ENCODE peak calls at places on chromosomes 6 and 20, in nine cellular contexts. One of them, this sample, is unnamed.
A peak's percentile ranks its signal among the peaks of the same experiment; 100 is the strongest.

GRCh38 chr6:106547556-106547955 is 81.7 kb downstream of the RTN4IP1 start:
- DNase-seq in stomach: no peak
- DNase-seq in K562: no peak
- DNase-seq in CD8-positive, alpha-beta T cell: no peak
- DNase-seq in left ventricle myocardium inferior: no peak
- DNase-seq in right lobe of liver: no peak
- DNase-seq in thoracic aorta: no peak
- DNase-seq in AG04450: no peak
- DNase-seq in testis: no peak
- DNase-seq in this sample: no peak

GRCh38 chr6:45959534-45960195 is 56.0 kb downstream of the CLIC5 start:
- DNase-seq in stomach: no peak
- DNase-seq in K562: no peak
- DNase-seq in CD8-positive, alpha-beta T cell: no peak
- DNase-seq in left ventricle myocardium inferior: no peak
- DNase-seq in right lobe of liver: no peak
- DNase-seq in thoracic aorta: no peak
- DNase-seq in AG04450: no peak
- DNase-seq in testis: no peak
- DNase-seq in this sample: no peak

GRCh38 chr6:33118525-33119123 is 42.8 kb downstream of the HLA-DPB1 start:
- DNase-seq in stomach: no peak
- DNase-seq in K562: peak; percentile 56
- DNase-seq in CD8-positive, alpha-beta T cell: no peak
- DNase-seq in left ventricle myocardium inferior: no peak
- DNase-seq in right lobe of liver: no peak
- DNase-seq in thoracic aorta: no peak
- DNase-seq in AG04450: peak; percentile 8
- DNase-seq in testis: no peak
- DNase-seq in this sample: no peak

GRCh38 chr6:129493396-129493902 is 216.5 kb downstream of the ARHGAP18 start:
- DNase-seq in stomach: no peak
- DNase-seq in K562: no peak
- DNase-seq in CD8-positive, alpha-beta T cell: no peak
- DNase-seq in left ventricle myocardium inferior: no peak
- DNase-seq in right lobe of liver: no peak
- DNase-seq in thoracic aorta: no peak
- DNase-seq in AG04450: no peak
- DNase-seq in testis: no peak
- DNase-seq in this sample: no peak

GRCh38 chr6:169933839-169934698 is 182.6 kb downstream of the ERMARD start:
- DNase-seq in stomach: peak; percentile 95
- DNase-seq in K562: no peak
- DNase-seq in CD8-positive, alpha-beta T cell: no peak
- DNase-seq in left ventricle myocardium inferior: peak; percentile 60
- DNase-seq in right lobe of liver: peak; percentile 91
- DNase-seq in thoracic aorta: no peak
- DNase-seq in AG04450: no peak
- DNase-seq in testis: peak; percentile 53
- DNase-seq in this sample: no peak

GRCh38 chr6:42260972-42261371 is 43.3 kb upstream of the MRPS10 start:
- DNase-seq in stomach: no peak
- DNase-seq in K562: peak; percentile 80
- DNase-seq in CD8-positive, alpha-beta T cell: no peak
- DNase-seq in left ventricle myocardium inferior: no peak
- DNase-seq in right lobe of liver: no peak
- DNase-seq in thoracic aorta: no peak
- DNase-seq in AG04450: no peak
- DNase-seq in testis: peak; percentile 70
- DNase-seq in this sample: no peak

GRCh38 chr20:62433655-62434054 is 6.3 kb upstream of the RBBP8NL start:
- DNase-seq in stomach: peak; percentile 76
- DNase-seq in K562: no peak
- DNase-seq in CD8-positive, alpha-beta T cell: no peak
- DNase-seq in left ventricle myocardium inferior: peak; percentile 44
- DNase-seq in right lobe of liver: no peak
- DNase-seq in thoracic aorta: no peak
- DNase-seq in AG04450: no peak
- DNase-seq in testis: peak; percentile 41
- DNase-seq in this sample: no peak

GRCh38 chr20:10651227-10651990 is 22.4 kb downstream of the JAG1 start:
- DNase-seq in stomach: no peak
- DNase-seq in K562: no peak
- DNase-seq in CD8-positive, alpha-beta T cell: no peak
- DNase-seq in left ventricle myocardium inferior: no peak
- DNase-seq in right lobe of liver: no peak
- DNase-seq in thoracic aorta: no peak
- DNase-seq in AG04450: no peak
- DNase-seq in testis: peak; percentile 65
- DNase-seq in this sample: no peak

GRCh38 chr6:36547646-36548400 is 544 bp upstream of the STK38 start:
- DNase-seq in stomach: no peak
- DNase-seq in K562: no peak
- DNase-seq in CD8-positive, alpha-beta T cell: no peak
- DNase-seq in left ventricle myocardium inferior: no peak
- DNase-seq in right lobe of liver: no peak
- DNase-seq in thoracic aorta: no peak
- DNase-seq in AG04450: no peak
- DNase-seq in testis: no peak
- DNase-seq in this sample: no peak

GRCh38 chr6:135163440-135163738 is 17.7 kb upstream of the MYB start:
- DNase-seq in stomach: no peak
- DNase-seq in K562: no peak
- DNase-seq in CD8-positive, alpha-beta T cell: peak; percentile 8
- DNase-seq in left ventricle myocardium inferior: no peak
- DNase-seq in right lobe of liver: no peak
- DNase-seq in thoracic aorta: no peak
- DNase-seq in AG04450: no peak
- DNase-seq in testis: no peak
- DNase-seq in this sample: no peak

GRCh38 chr6:105359419-105360366 is 43.2 kb downstream of the PREP start:
- DNase-seq in stomach: no peak
- DNase-seq in K562: peak; percentile 18
- DNase-seq in CD8-positive, alpha-beta T cell: no peak
- DNase-seq in left ventricle myocardium inferior: no peak
- DNase-seq in right lobe of liver: no peak
- DNase-seq in thoracic aorta: no peak
- DNase-seq in AG04450: peak; percentile 81
- DNase-seq in testis: no peak
- DNase-seq in this sample: no peak

GRCh38 chr20:21516180-21516567 is 2.3 kb upstream of the NKX2-2 start:
- DNase-seq in stomach: no peak
- DNase-seq in K562: no peak
- DNase-seq in CD8-positive, alpha-beta T cell: no peak
- DNase-seq in left ventricle myocardium inferior: no peak
- DNase-seq in right lobe of liver: no peak
- DNase-seq in thoracic aorta: no peak
- DNase-seq in AG04450: no peak
- DNase-seq in testis: no peak
- DNase-seq in this sample: no peak

GRCh38 chr20:21519136-21519584 is 5.3 kb upstream of the NKX2-2 start:
- DNase-seq in stomach: no peak
- DNase-seq in K562: no peak
- DNase-seq in CD8-positive, alpha-beta T cell: no peak
- DNase-seq in left ventricle myocardium inferior: no peak
- DNase-seq in right lobe of liver: no peak
- DNase-seq in thoracic aorta: no peak
- DNase-seq in AG04450: no peak
- DNase-seq in testis: no peak
- DNase-seq in this sample: no peak

GRCh38 chr20:21517566-21518277 is 3.9 kb upstream of the NKX2-2 start:
- DNase-seq in stomach: no peak
- DNase-seq in K562: no peak
- DNase-seq in CD8-positive, alpha-beta T cell: no peak
- DNase-seq in left ventricle myocardium inferior: no peak
- DNase-seq in right lobe of liver: no peak
- DNase-seq in thoracic aorta: no peak
- DNase-seq in AG04450: no peak
- DNase-seq in testis: no peak
- DNase-seq in this sample: no peak

GRCh38 chr20:21516861-21517565 is 3.1 kb upstream of the NKX2-2 start:
- DNase-seq in stomach: no peak
- DNase-seq in K562: no peak
- DNase-seq in CD8-positive, alpha-beta T cell: no peak
- DNase-seq in left ventricle myocardium inferior: no peak
- DNase-seq in right lobe of liver: no peak
- DNase-seq in thoracic aorta: no peak
- DNase-seq in AG04450: no peak
- DNase-seq in testis: no peak
- DNase-seq in this sample: no peak

GRCh38 chr20:21518292-21518991 is 4.6 kb upstream of the NKX2-2 start:
- DNase-seq in stomach: no peak
- DNase-seq in K562: no peak
- DNase-seq in CD8-positive, alpha-beta T cell: no peak
- DNase-seq in left ventricle myocardium inferior: no peak
- DNase-seq in right lobe of liver: no peak
- DNase-seq in thoracic aorta: no peak
- DNase-seq in AG04450: no peak
- DNase-seq in testis: no peak
- DNase-seq in this sample: peak; percentile 77
- H3K27me3 ChIP-seq in stomach: peaks cover 60% of the 10 kb centered on the region
- H3K27me3 ChIP-seq in K562: peaks cover 33% of the 10 kb centered on the region
- H3K27me3 ChIP-seq in CD8-positive, alpha-beta T cell: peaks cover 38% of the 10 kb centered on the region
- H3K27me3 ChIP-seq in left ventricle myocardium inferior: peaks cover 100% of the 10 kb centered on the region
- H3K27me3 ChIP-seq in right lobe of liver: peaks cover 7% of the 10 kb centered on the region
- H3K27me3 ChIP-seq in thoracic aorta: no peaks in the 10 kb centered on the region
- H3K27me3 ChIP-seq in AG04450: peaks cover 88% of the 10 kb centered on the region
- H3K27me3 ChIP-seq in testis: peaks cover 4% of the 10 kb centered on the region
- H3K27me3 ChIP-seq in this sample: peaks cover 100% of the 10 kb centered on the region

GRCh38 chr6:5580736-5581568 is 319.6 kb downstream of the FARS2 start:
- DNase-seq in stomach: no peak
- DNase-seq in K562: no peak
- DNase-seq in CD8-positive, alpha-beta T cell: no peak
- DNase-seq in left ventricle myocardium inferior: no peak
- DNase-seq in right lobe of liver: no peak
- DNase-seq in thoracic aorta: no peak
- DNase-seq in AG04450: no peak
- DNase-seq in testis: no peak
- DNase-seq in this sample: no peak
- H3K27ac ChIP-seq in stomach: no peak overlapping the region
- H3K27ac ChIP-seq in K562: no peak overlapping the region
- H3K27ac ChIP-seq in CD8-positive, alpha-beta T cell: no peak overlapping the region
- H3K27ac ChIP-seq in left ventricle myocardium inferior: no peak overlapping the region
- H3K27ac ChIP-seq in right lobe of liver: no peak overlapping the region
- H3K27ac ChIP-seq in thoracic aorta: no peak overlapping the region
- H3K27ac ChIP-seq in AG04450: peak overlapping the region; percentile 11
- H3K27ac ChIP-seq in testis: no peak overlapping the region
- H3K27ac ChIP-seq in this sample: no peak overlapping the region

GRCh38 chr6:28810655-28811053 is 113.1 kb downstream of the TRIM27 start:
- DNase-seq in stomach: no peak
- DNase-seq in K562: no peak
- DNase-seq in CD8-positive, alpha-beta T cell: no peak
- DNase-seq in left ventricle myocardium inferior: no peak
- DNase-seq in right lobe of liver: no peak
- DNase-seq in thoracic aorta: no peak
- DNase-seq in AG04450: no peak
- DNase-seq in testis: no peak
- DNase-seq in this sample: no peak
- TF ChIP-seq CTCF in stomach: no peak
- TF ChIP-seq CTCF in K562: no peak
- TF ChIP-seq CTCF in CD8-positive, alpha-beta T cell: no peak
- TF ChIP-seq CTCF in left ventricle myocardium inferior: no peak
- TF ChIP-seq CTCF in right lobe of liver: no peak
- TF ChIP-seq CTCF in thoracic aorta: no peak
- TF ChIP-seq CTCF in AG04450: no peak
- TF ChIP-seq CTCF in testis: no peak
- TF ChIP-seq CTCF in this sample: no peak

GRCh38 chr20:61210862-61211261 is 41.2 kb upstream of the CDH4 start:
- DNase-seq in stomach: no peak
- DNase-seq in K562: no peak
- DNase-seq in CD8-positive, alpha-beta T cell: no peak
- DNase-seq in left ventricle myocardium inferior: no peak
- DNase-seq in right lobe of liver: no peak
- DNase-seq in thoracic aorta: no peak
- DNase-seq in AG04450: no peak
- DNase-seq in testis: no peak
- DNase-seq in this sample: no peak
- H3K27me3 ChIP-seq in stomach: no peaks in the 10 kb centered on the region
- H3K27me3 ChIP-seq in K562: no peaks in the 10 kb centered on the region
- H3K27me3 ChIP-seq in CD8-positive, alpha-beta T cell: no peaks in the 10 kb centered on the region
- H3K27me3 ChIP-seq in left ventricle myocardium inferior: peaks cover 48% of the 10 kb centered on the region
- H3K27me3 ChIP-seq in right lobe of liver: no peaks in the 10 kb centered on the region
- H3K27me3 ChIP-seq in thoracic aorta: no peaks in the 10 kb centered on the region
- H3K27me3 ChIP-seq in AG04450: peaks cover 30% of the 10 kb centered on the region
- H3K27me3 ChIP-seq in testis: no peaks in the 10 kb centered on the region
- H3K27me3 ChIP-seq in this sample: no peaks in the 10 kb centered on the region

GRCh38 chr20:9035129-9035528 is 33.8 kb upstream of the PLCB4 start:
- DNase-seq in stomach: no peak
- DNase-seq in K562: no peak
- DNase-seq in CD8-positive, alpha-beta T cell: no peak
- DNase-seq in left ventricle myocardium inferior: no peak
- DNase-seq in right lobe of liver: no peak
- DNase-seq in thoracic aorta: no peak
- DNase-seq in AG04450: peak; percentile 72
- DNase-seq in testis: no peak
- DNase-seq in this sample: no peak

GRCh38 chr20:9028419-9028818 is 40.5 kb upstream of the PLCB4 start:
- DNase-seq in stomach: no peak
- DNase-seq in K562: peak; percentile 3
- DNase-seq in CD8-positive, alpha-beta T cell: no peak
- DNase-seq in left ventricle myocardium inferior: no peak
- DNase-seq in right lobe of liver: no peak
- DNase-seq in thoracic aorta: no peak
- DNase-seq in AG04450: no peak
- DNase-seq in testis: no peak
- DNase-seq in this sample: no peak

GRCh38 chr20:9032758-9033157 is 36.1 kb upstream of the PLCB4 start:
- DNase-seq in stomach: no peak
- DNase-seq in K562: no peak
- DNase-seq in CD8-positive, alpha-beta T cell: no peak
- DNase-seq in left ventricle myocardium inferior: no peak
- DNase-seq in right lobe of liver: no peak
- DNase-seq in thoracic aorta: no peak
- DNase-seq in AG04450: no peak
- DNase-seq in testis: no peak
- DNase-seq in this sample: no peak

GRCh38 chr20:9027626-9028025 is 41.3 kb upstream of the PLCB4 start:
- DNase-seq in stomach: no peak
- DNase-seq in K562: no peak
- DNase-seq in CD8-positive, alpha-beta T cell: no peak
- DNase-seq in left ventricle myocardium inferior: no peak
- DNase-seq in right lobe of liver: no peak
- DNase-seq in thoracic aorta: no peak
- DNase-seq in AG04450: no peak
- DNase-seq in testis: no peak
- DNase-seq in this sample: no peak

DNA sequence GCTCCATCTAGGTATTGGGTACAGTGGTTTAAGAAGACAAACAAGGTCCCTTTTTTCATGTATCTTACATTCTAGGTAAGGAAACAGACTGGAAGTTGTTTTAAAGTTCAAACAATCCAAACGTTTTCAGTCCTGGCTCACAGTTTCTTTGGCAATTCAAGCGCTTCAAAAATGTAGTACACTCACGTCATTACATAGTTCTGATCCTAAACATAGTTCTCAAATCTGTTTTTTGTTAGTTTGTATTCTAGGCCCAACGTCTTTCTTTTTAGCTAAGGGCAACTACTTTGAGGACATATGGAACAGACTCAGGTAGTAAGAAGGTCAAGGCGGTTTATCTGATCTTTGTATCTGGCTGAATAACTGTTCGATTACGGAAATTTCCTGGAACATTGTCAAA is 36.9 kb upstream of the PLCB4 start:
- DNase-seq in stomach: no peak
- DNase-seq in K562: no peak
- DNase-seq in CD8-positive, alpha-beta T cell: no peak
- DNase-seq in left ventricle myocardium inferior: no peak
- DNase-seq in right lobe of liver: no peak
- DNase-seq in thoracic aorta: no peak
- DNase-seq in AG04450: no peak
- DNase-seq in testis: no peak
- DNase-seq in this sample: no peak
- H3K27ac ChIP-seq in stomach: no peak overlapping the region
- H3K27ac ChIP-seq in K562: no peak overlapping the region
- H3K27ac ChIP-seq in CD8-positive, alpha-beta T cell: no peak overlapping the region
- H3K27ac ChIP-seq in left ventricle myocardium inferior: no peak overlapping the region
- H3K27ac ChIP-seq in right lobe of liver: no peak overlapping the region
- H3K27ac ChIP-seq in thoracic aorta: no peak overlapping the region
- H3K27ac ChIP-seq in AG04450: peak overlapping the region; percentile 58
- H3K27ac ChIP-seq in testis: no peak overlapping the region
- H3K27ac ChIP-seq in this sample: no peak overlapping the region